ENCODE peak calls at places on chromosome X, in four cellular contexts. D is uterus, N is sigmoid colon, J is OCI-LY7. C is an unnamed sample.

GRCh38 chrX:31580227-31580626 is 508.4 kb upstream of the FTHL17 start:
- DNase-seq in J (no peak), N (no peak), D (no peak), C (no peak)

GRCh38 chrX:24561121-24561520 is 86.0 kb downstream of the PCYT1B start:
- DNase-seq in J (peak), N (no peak), D (no peak), C (no peak)

GRCh38 chrX:26783512-26784225 is 567.7 kb downstream of the MAGEB5 start:
- DNase-seq in J (peak), N (no peak), D (no peak), C (no peak)

GRCh38 chrX:72268601-72269365 is 8.3 kb downstream of the RPS4X start:
- DNase-seq in N (no peak), D (no peak), J (no peak), C (peak)

GRCh38 chrX:24242649-24243556 is 71.0 kb downstream of the SUPT20HL2 start:
- DNase-seq in J (peak), D (peak), N (peak), C (peak)

GRCh38 chrX:33133320-33133719 is 78.0 kb downstream of the DMD start:
- DNase-seq in J (no peak), D (no peak), N (no peak), C (no peak)

GRCh38 chrX:39049975-39050374 is 248.7 kb downstream of the MID1IP1 start:
- DNase-seq in J (no peak), N (no peak), D (no peak), C (no peak)

GRCh38 chrX:143429021-143429570 is 88.2 kb downstream of the SPANXN3 start:
- DNase-seq in J (no peak), D (no peak), N (no peak), C (no peak)

GRCh38 chrX:82764521-82764920 is 743.6 kb upstream of the POU3F4 start:
- DNase-seq in D (no peak), N (no peak), J (no peak), C (no peak)

GRCh38 chrX:39985116-39985515 is 112.6 kb downstream of the BCOR start:
- DNase-seq in J (no peak), N (no peak), D (no peak), C (no peak)

GRCh38 chrX:23803931-23804381 is 21.0 kb downstream of the SAT1 start:
- DNase-seq in D (no peak), J (no peak), N (peak), C (no peak)

GRCh38 chrX:32448320-32448719 is 763.0 kb downstream of the DMD start:
- DNase-seq in D (no peak), N (no peak), J (peak), C (no peak)

GRCh38 chrX:40068048-40068447 is 29.7 kb downstream of the BCOR start:
- DNase-seq in J (no peak), N (no peak), D (no peak), C (no peak)

GRCh38 chrX:111328858-111329257 is 58.6 kb upstream of the CAPN6 start:
- DNase-seq in D (no peak), N (no peak), J (no peak), C (no peak)

GRCh38 chrX:115535844-115536243 is 25.1 kb upstream of the PLS3 start:
- DNase-seq in D (no peak), J (no peak), N (no peak), C (no peak)

GRCh38 chrX:45771560-45772340 is 571.1 kb upstream of the DIPK2B start:
- DNase-seq in D (no peak), N (no peak), J (no peak), C (peak)

GRCh38 chrX:8879750-8880149 is 78.6 kb upstream of the FAM9A start:
- DNase-seq in N (no peak), D (no peak), J (peak), C (no peak)
- TF ChIP-seq CTCF in N (no peak), D (no peak), J (peak), C (peak)

DNA sequence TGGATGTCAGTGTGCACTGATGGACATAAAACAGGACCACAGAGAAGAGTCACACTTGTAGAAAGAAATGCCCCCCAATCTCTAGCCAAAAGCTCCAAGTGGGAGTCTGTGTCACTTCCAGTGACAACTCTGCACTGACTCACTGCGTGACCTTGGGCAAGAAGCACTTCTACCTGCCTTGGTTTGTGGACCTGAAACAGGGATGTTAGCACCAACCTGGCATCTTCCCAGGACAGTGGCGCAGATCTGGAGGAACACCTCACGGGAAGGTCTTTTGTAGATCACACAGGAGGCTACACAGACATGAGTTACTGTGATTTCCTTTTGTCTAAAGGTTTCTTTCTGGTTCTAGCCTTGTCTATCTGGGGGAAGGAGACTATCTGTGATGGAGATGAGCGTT is 80.5 kb upstream of the DHRSX start:
- DNase-seq in N (no peak), J (no peak), D (no peak), C (no peak)
- H3K4me3 ChIP-seq in N (no peak), J (no peak), D (no peak), C (no peak)

DNA sequence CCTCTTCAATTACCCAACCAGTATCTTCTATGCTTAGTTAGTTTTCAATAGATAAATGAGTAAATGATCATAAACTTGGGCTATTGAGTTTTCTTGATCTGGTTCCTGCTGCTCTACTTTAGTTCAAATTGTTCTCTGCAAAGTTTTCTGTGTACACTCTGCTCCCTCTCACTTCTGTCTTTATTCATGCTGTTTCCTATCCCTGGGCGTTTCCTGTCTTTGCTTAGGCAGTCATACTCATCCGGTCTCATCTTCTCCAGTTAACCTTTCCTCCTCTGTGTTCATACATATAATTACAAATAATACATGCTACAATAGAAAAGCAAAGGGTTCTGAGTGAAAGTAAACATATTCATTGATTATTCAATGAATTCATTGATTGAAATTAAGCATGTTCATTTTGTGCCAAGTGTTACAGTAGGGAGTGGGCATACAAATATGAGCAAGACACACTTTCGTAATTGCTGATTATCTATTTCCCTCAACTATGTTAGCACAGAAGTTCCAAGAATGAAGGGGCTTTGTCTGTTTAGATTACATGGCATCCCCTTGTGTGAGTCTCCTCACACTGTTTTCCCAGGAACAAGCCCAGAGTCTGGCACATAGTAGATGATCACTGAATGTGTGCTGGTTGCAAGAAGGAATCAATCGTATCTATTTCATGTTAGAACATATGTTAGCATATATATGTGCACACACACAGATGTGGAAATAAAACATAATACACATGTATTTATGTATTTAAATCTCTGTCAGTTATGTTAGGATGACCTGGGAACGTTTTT is 1.1 kb downstream of the RAB39B start:
- DNase-seq in J (peak), D (no peak), N (no peak), C (no peak)
- H3K27ac ChIP-seq in J (peak), D (no peak), N (no peak), C (no peak)

GRCh38 chrX:37644381-37645305 is 40.9 kb upstream of the XK start:
- DNase-seq in N (no peak), J (no peak), D (no peak), C (no peak)
- TF ChIP-seq CTCF in N (no peak), J (no peak), D (no peak), C (no peak)

DNA sequence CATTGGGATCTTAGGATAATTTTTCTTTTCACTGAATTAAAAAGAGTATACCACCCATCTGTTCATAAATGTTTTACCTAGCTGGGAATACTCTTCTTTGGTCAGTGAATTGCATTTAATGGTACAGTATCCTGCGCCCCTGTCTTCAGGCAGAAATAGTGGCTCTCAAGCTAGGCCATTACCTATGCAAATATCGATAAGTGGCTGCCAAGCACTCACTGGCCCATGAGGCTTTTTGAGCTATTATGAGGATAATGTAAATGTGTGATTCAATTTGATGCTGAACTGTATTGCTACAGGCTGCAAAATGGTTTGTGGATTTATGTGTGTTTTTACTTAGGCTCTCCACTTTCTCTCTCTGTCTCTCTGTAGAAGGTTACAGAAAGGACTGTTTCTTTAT is 30.1 kb upstream of the MTMR1 start:
- DNase-seq in N (no peak), J (no peak), D (no peak), C (no peak)
- H3K4me3 ChIP-seq in N (no peak), J (no peak), D (no peak), C (no peak)

GRCh38 chrX:19870710-19871490 is 16.5 kb downstream of the SH3KBP1 start:
- DNase-seq in D (no peak), J (no peak), N (no peak), C (no peak)

GRCh38 chrX:19876962-19877361 is 10.4 kb downstream of the SH3KBP1 start:
- DNase-seq in D (no peak), J (no peak), N (no peak), C (no peak)

GRCh38 chrX:19877431-19877830 is 10.0 kb downstream of the SH3KBP1 start:
- DNase-seq in D (no peak), N (no peak), J (no peak), C (no peak)

GRCh38 chrX:19875051-19875432 is 12.4 kb downstream of the SH3KBP1 start:
- DNase-seq in J (no peak), N (no peak), D (no peak), C (no peak)

DNA sequence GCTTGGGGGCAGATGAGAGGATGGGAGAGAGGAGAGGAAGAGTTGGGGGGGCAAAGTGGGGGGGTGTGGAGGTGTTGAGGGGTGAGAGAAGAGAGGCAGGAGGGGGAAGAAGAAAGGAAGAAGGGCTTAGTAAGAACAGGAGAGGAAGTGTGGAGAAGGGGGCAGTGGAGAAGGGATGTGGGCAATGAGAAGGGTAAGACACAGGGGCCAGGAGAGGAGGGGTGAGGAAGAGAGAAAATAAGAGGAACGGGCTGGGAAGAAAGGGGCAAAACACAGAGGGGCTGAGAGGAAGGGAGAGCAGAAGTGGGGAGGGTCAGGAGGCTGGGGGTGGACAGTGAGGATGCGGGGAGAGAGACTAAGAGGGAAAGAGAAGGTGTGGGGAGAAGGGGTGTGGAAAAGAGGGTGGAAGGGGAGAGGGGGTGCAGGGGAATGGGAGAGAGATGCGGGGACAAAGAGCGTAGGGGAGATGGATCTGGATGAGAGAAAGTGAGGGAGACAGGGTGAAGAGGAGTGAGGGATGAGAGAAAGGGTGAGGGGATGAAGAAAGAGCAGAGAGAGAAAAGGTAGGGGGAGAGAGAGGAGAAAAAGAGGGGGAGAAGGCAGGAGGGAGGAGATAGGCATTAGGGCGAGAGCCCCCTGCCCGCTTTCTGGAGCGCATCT is 12.9 kb downstream of the SH3KBP1 start:
- DNase-seq in N (no peak), D (no peak), J (no peak), C (no peak)
- H3K27ac ChIP-seq in N (no peak), D (no peak), J (peak), C (no peak)